ENCODE peak calls at places on chromosomes 12 and 14, in ten cellular contexts. S, A, Y, O, U, I, H, K, G and B are unnamed samples.

GRCh38 chr14:103112488-103113243 is 10.6 kb upstream of the TNFAIP2 start:
- DNase-seq in O (no peak), S (no peak), A (no peak), G (no peak), H (no peak), U (no peak), K (no peak), Y (no peak), I (no peak), B (no peak)

GRCh38 chr12:101455685-101456084 is 19.5 kb upstream of the SPIC start:
- DNase-seq in G (no peak), I (no peak), K (no peak), O (no peak), Y (no peak), U (no peak), S (no peak), A (no peak), H (no peak), B (no peak)

GRCh38 chr14:29911815-29912214 is 15.8 kb downstream of the PRKD1 start:
- DNase-seq in H (no peak), O (no peak), U (no peak), Y (no peak), A (no peak), K (no peak), G (no peak), S (no peak), I (no peak), B (no peak)

GRCh38 chr14:106843951-106844483 is 1317.6 kb downstream of the TMEM121 start:
- DNase-seq in A (no peak), S (no peak), Y (no peak), O (no peak), I (no peak), K (peak), H (no peak), G (peak), U (no peak), B (no peak)

GRCh38 chr14:51004352-51004800 is 60.1 kb upstream of the PYGL start:
- DNase-seq in I (peak), H (no peak), U (no peak), Y (no peak), S (no peak), O (no peak), G (peak), K (no peak), A (no peak), B (no peak)

GRCh38 chr12:39103552-39104165 is 198.3 kb upstream of the CPNE8 start:
- DNase-seq in Y (peak), I (peak), A (peak), K (peak), S (peak), H (no peak), O (no peak), U (peak), G (peak), B (peak)

GRCh38 chr12:121087467-121088207 is 45.0 kb upstream of the P2RX7 start:
- DNase-seq in O (no peak), H (no peak), S (no peak), I (no peak), G (no peak), Y (no peak), A (no peak), U (no peak), K (no peak), B (no peak)

GRCh38 chr12:109458086-109458485 is 19.0 kb downstream of the KCTD10 start:
- DNase-seq in S (no peak), U (peak), G (no peak), O (no peak), Y (no peak), K (no peak), I (peak), H (no peak), A (no peak), B (no peak)

GRCh38 chr14:31206536-31207286 is 882 bp downstream of the HECTD1 start:
- DNase-seq in U (no peak), H (peak), S (peak), K (no peak), G (no peak), Y (peak), A (no peak), O (no peak), I (peak), B (peak)

GRCh38 chr12:1793426-1794210 is 26.7 kb upstream of the LRTM2 start:
- DNase-seq in K (no peak), U (no peak), S (no peak), A (no peak), O (no peak), H (no peak), G (no peak), Y (peak), I (no peak), B (no peak)

GRCh38 chr12:15996254-15996653 is 85.1 kb downstream of the DERA start:
- DNase-seq in A (no peak), K (no peak), O (peak), I (peak), S (no peak), G (peak), H (no peak), U (no peak), Y (no peak), B (no peak)

GRCh38 chr12:50642755-50643154 is 121.1 kb upstream of the ATF1 start:
- DNase-seq in O (no peak), A (no peak), S (no peak), K (peak), H (no peak), G (no peak), U (no peak), Y (no peak), I (no peak), B (no peak)

GRCh38 chr12:58249610-58250009 is 308.2 kb downstream of the ATP23 start:
- DNase-seq in A (peak), G (peak), O (no peak), I (no peak), U (peak), S (peak), Y (no peak), H (no peak), K (no peak), B (no peak)

GRCh38 chr14:99589651-99590530 is 14.1 kb downstream of the CCDC85C start:
- DNase-seq in U (no peak), I (no peak), G (no peak), A (no peak), O (no peak), H (no peak), S (no peak), K (no peak), Y (no peak), B (no peak)

GRCh38 chr14:21192875-21193535 is 37.1 kb upstream of the OR5AU1 start:
- DNase-seq in K (no peak), Y (no peak), A (no peak), O (no peak), S (no peak), I (no peak), U (no peak), H (no peak), G (no peak), B (no peak)

GRCh38 chr12:93378373-93379310 is 917 bp downstream of the NUDT4 start:
- DNase-seq in U (no peak), S (peak), O (peak), I (peak), A (peak), K (peak), G (peak), H (peak), Y (peak), B (peak)

GRCh38 chr12:56420411-56420810 is 28.8 kb downstream of the TIMELESS start:
- DNase-seq in H (no peak), U (no peak), Y (no peak), S (no peak), K (no peak), O (no peak), A (no peak), I (no peak), G (no peak), B (no peak)

GRCh38 chr12:46523446-46523845 is 150.9 kb upstream of the SLC38A2 start:
- DNase-seq in I (no peak), U (no peak), Y (no peak), S (no peak), O (no peak), H (no peak), K (no peak), A (no peak), G (no peak), B (no peak)

GRCh38 chr12:2813573-2814185 is 1.2 kb downstream of the ITFG2 start:
- DNase-seq in O (peak), G (peak), I (peak), U (no peak), Y (peak), S (peak), K (peak), H (peak), A (peak), B (peak)

GRCh38 chr12:2292560-2292959 is 239.8 kb downstream of the CACNA1C start:
- DNase-seq in K (no peak), G (no peak), U (no peak), Y (no peak), O (no peak), S (no peak), I (no peak), H (no peak), A (no peak), B (no peak)

GRCh38 chr12:80716711-80717469 is at the start of gene MYF5:
- DNase-seq in G (no peak), O (no peak), S (no peak), K (no peak), U (no peak), I (no peak), A (no peak), Y (no peak), H (no peak), B (no peak)

GRCh38 chr12:21483531-21483930 is 17.9 kb downstream of the RECQL start:
- DNase-seq in U (no peak), H (no peak), Y (no peak), G (no peak), S (no peak), A (no peak), I (no peak), O (no peak), K (no peak), B (no peak)

GRCh38 chr12:77366616-77367015 is 301.2 kb upstream of the E2F7 start:
- DNase-seq in K (no peak), G (no peak), U (no peak), S (no peak), I (no peak), O (no peak), A (no peak), Y (no peak), H (no peak), B (no peak)

GRCh38 chr12:69657376-69658137 is 41.5 kb downstream of the BEST3 start:
- DNase-seq in H (no peak), S (peak), A (no peak), I (no peak), G (peak), Y (no peak), U (no peak), O (no peak), K (peak), B (peak)

GRCh38 chr14:50139192-50139591 is 22.8 kb upstream of the VCPKMT start:
- DNase-seq in S (no peak), I (no peak), G (peak), A (no peak), O (no peak), U (no peak), K (no peak), Y (peak), H (no peak), B (no peak)

GRCh38 chr14:34628681-34629135 is 1.2 kb downstream of the SNX6 start:
- DNase-seq in Y (peak), G (no peak), K (no peak), U (no peak), H (no peak), S (peak), O (no peak), A (no peak), I (peak), B (peak)

GRCh38 chr14:65095633-65096205 is 6.6 kb downstream of the MAX start:
- DNase-seq in A (no peak), O (peak), S (no peak), U (no peak), K (no peak), H (no peak), I (peak), G (peak), Y (no peak), B (no peak)

GRCh38 chr12:42483534-42483857 is 106.0 kb downstream of the PRICKLE1 start:
- DNase-seq in S (peak), I (no peak), G (no peak), A (peak), H (no peak), O (no peak), Y (peak), U (peak), K (no peak), B (peak)